ENCODE peak calls at places on chromosomes 7 and 10, in eight cellular contexts. One of them, this sample, is unnamed.

GRCh38 chr7:8817448-8818036 is 384.1 kb downstream of the NXPH1 start:
- DNase-seq in A549: no peak
- DNase-seq in tibial nerve: no peak
- DNase-seq in GM12878: no peak
- DNase-seq in Peyer's patch: no peak
- DNase-seq in body of pancreas: no peak
- DNase-seq in H1: no peak
- DNase-seq in prostate gland: no peak
- DNase-seq in this sample: no peak

GRCh38 chr10:21318768-21319167 is 206.7 kb downstream of the SKIDA1 start:
- DNase-seq in prostate gland: no peak
- DNase-seq in Peyer's patch: no peak
- DNase-seq in body of pancreas: no peak
- DNase-seq in A549: no peak
- DNase-seq in H1: no peak
- DNase-seq in tibial nerve: no peak
- DNase-seq in GM12878: no peak
- DNase-seq in this sample: no peak

GRCh38 chr7:44769381-44770209 is 20.9 kb downstream of the ZMIZ2 start:
- DNase-seq in body of pancreas: peak
- DNase-seq in prostate gland: no peak
- DNase-seq in GM12878: peak
- DNase-seq in tibial nerve: no peak
- DNase-seq in H1: no peak
- DNase-seq in A549: no peak
- DNase-seq in Peyer's patch: peak
- DNase-seq in this sample: no peak

GRCh38 chr10:20598590-20598989 is 298.5 kb downstream of the NEBL start:
- DNase-seq in GM12878: no peak
- DNase-seq in tibial nerve: peak
- DNase-seq in Peyer's patch: no peak
- DNase-seq in prostate gland: no peak
- DNase-seq in A549: peak
- DNase-seq in body of pancreas: peak
- DNase-seq in H1: peak
- DNase-seq in this sample: no peak

GRCh38 chr7:97138830-97139229 is 21.3 kb downstream of the SDHAF3 start:
- DNase-seq in Peyer's patch: no peak
- DNase-seq in body of pancreas: no peak
- DNase-seq in H1: no peak
- DNase-seq in GM12878: no peak
- DNase-seq in prostate gland: no peak
- DNase-seq in tibial nerve: no peak
- DNase-seq in A549: no peak
- DNase-seq in this sample: no peak

GRCh38 chr7:36048141-36048901 is 104.7 kb upstream of the EEPD1 start:
- DNase-seq in prostate gland: peak
- DNase-seq in Peyer's patch: no peak
- DNase-seq in tibial nerve: peak
- DNase-seq in A549: no peak
- DNase-seq in H1: no peak
- DNase-seq in GM12878: no peak
- DNase-seq in body of pancreas: no peak
- DNase-seq in this sample: no peak

GRCh38 chr7:57425969-57426628 is 23.9 kb upstream of the ZNF716 start:
- DNase-seq in GM12878: no peak
- DNase-seq in prostate gland: no peak
- DNase-seq in A549: no peak
- DNase-seq in Peyer's patch: no peak
- DNase-seq in H1: no peak
- DNase-seq in body of pancreas: no peak
- DNase-seq in tibial nerve: no peak
- DNase-seq in this sample: no peak

GRCh38 chr7:83119002-83119358 is 43.7 kb downstream of the PCLO start:
- DNase-seq in GM12878: no peak
- DNase-seq in body of pancreas: no peak
- DNase-seq in A549: no peak
- DNase-seq in Peyer's patch: no peak
- DNase-seq in tibial nerve: no peak
- DNase-seq in prostate gland: no peak
- DNase-seq in H1: no peak
- DNase-seq in this sample: no peak

GRCh38 chr10:76408646-76409045 is 977.2 kb downstream of the LRMDA start:
- DNase-seq in A549: no peak
- DNase-seq in tibial nerve: no peak
- DNase-seq in prostate gland: no peak
- DNase-seq in body of pancreas: no peak
- DNase-seq in GM12878: no peak
- DNase-seq in Peyer's patch: no peak
- DNase-seq in H1: no peak
- DNase-seq in this sample: no peak

GRCh38 chr7:40972426-40972825 is 730.5 kb downstream of the INHBA start:
- DNase-seq in GM12878: no peak
- DNase-seq in Peyer's patch: no peak
- DNase-seq in tibial nerve: no peak
- DNase-seq in A549: no peak
- DNase-seq in body of pancreas: no peak
- DNase-seq in prostate gland: no peak
- DNase-seq in H1: no peak
- DNase-seq in this sample: no peak

GRCh38 chr7:127154958-127155357 is 97.8 kb downstream of the GRM8 start:
- DNase-seq in tibial nerve: no peak
- DNase-seq in H1: no peak
- DNase-seq in prostate gland: no peak
- DNase-seq in GM12878: no peak
- DNase-seq in Peyer's patch: no peak
- DNase-seq in A549: no peak
- DNase-seq in body of pancreas: no peak
- DNase-seq in this sample: no peak

GRCh38 chr7:36723951-36724664 is at the start of gene AOAH:
- DNase-seq in tibial nerve: no peak
- DNase-seq in Peyer's patch: peak
- DNase-seq in GM12878: no peak
- DNase-seq in body of pancreas: peak
- DNase-seq in prostate gland: no peak
- DNase-seq in H1: no peak
- DNase-seq in A549: no peak
- DNase-seq in this sample: peak

GRCh38 chr7:42606217-42606905 is 305.5 kb downstream of the C7orf25 start:
- DNase-seq in H1: no peak
- DNase-seq in prostate gland: no peak
- DNase-seq in Peyer's patch: no peak
- DNase-seq in body of pancreas: no peak
- DNase-seq in GM12878: no peak
- DNase-seq in A549: no peak
- DNase-seq in tibial nerve: no peak
- DNase-seq in this sample: no peak

GRCh38 chr10:69125554-69125953 is 1.6 kb downstream of the VPS26A start:
- DNase-seq in A549: no peak
- DNase-seq in Peyer's patch: no peak
- DNase-seq in tibial nerve: no peak
- DNase-seq in body of pancreas: no peak
- DNase-seq in GM12878: no peak
- DNase-seq in prostate gland: no peak
- DNase-seq in H1: no peak
- DNase-seq in this sample: no peak

GRCh38 chr7:157302314-157302711 is 34.5 kb upstream of the DNAJB6 start:
- DNase-seq in tibial nerve: no peak
- DNase-seq in A549: no peak
- DNase-seq in H1: no peak
- DNase-seq in prostate gland: peak
- DNase-seq in GM12878: peak
- DNase-seq in Peyer's patch: peak
- DNase-seq in body of pancreas: peak
- DNase-seq in this sample: peak

GRCh38 chr7:51645298-51645697 is 328.7 kb upstream of the COBL start:
- DNase-seq in GM12878: no peak
- DNase-seq in A549: no peak
- DNase-seq in H1: peak
- DNase-seq in tibial nerve: no peak
- DNase-seq in body of pancreas: no peak
- DNase-seq in Peyer's patch: no peak
- DNase-seq in prostate gland: no peak
- DNase-seq in this sample: no peak

GRCh38 chr7:134599371-134599770 is 47.3 kb upstream of the BPGM start:
- DNase-seq in tibial nerve: no peak
- DNase-seq in GM12878: no peak
- DNase-seq in body of pancreas: no peak
- DNase-seq in A549: no peak
- DNase-seq in prostate gland: no peak
- DNase-seq in Peyer's patch: no peak
- DNase-seq in H1: no peak
- DNase-seq in this sample: no peak

GRCh38 chr10:607545-608196 is 81.8 kb downstream of the DIP2C start:
- DNase-seq in body of pancreas: no peak
- DNase-seq in Peyer's patch: no peak
- DNase-seq in tibial nerve: no peak
- DNase-seq in prostate gland: no peak
- DNase-seq in H1: no peak
- DNase-seq in A549: no peak
- DNase-seq in GM12878: no peak
- DNase-seq in this sample: peak

GRCh38 chr7:18459439-18459838 is 36.1 kb upstream of the HDAC9 start:
- DNase-seq in tibial nerve: no peak
- DNase-seq in H1: no peak
- DNase-seq in A549: no peak
- DNase-seq in GM12878: no peak
- DNase-seq in Peyer's patch: no peak
- DNase-seq in prostate gland: no peak
- DNase-seq in body of pancreas: no peak
- DNase-seq in this sample: no peak

GRCh38 chr10:112295853-112296830 is 12.9 kb downstream of the TECTB start:
- DNase-seq in prostate gland: no peak
- DNase-seq in tibial nerve: no peak
- DNase-seq in H1: no peak
- DNase-seq in body of pancreas: no peak
- DNase-seq in A549: no peak
- DNase-seq in Peyer's patch: no peak
- DNase-seq in GM12878: no peak
- DNase-seq in this sample: no peak

DNA sequence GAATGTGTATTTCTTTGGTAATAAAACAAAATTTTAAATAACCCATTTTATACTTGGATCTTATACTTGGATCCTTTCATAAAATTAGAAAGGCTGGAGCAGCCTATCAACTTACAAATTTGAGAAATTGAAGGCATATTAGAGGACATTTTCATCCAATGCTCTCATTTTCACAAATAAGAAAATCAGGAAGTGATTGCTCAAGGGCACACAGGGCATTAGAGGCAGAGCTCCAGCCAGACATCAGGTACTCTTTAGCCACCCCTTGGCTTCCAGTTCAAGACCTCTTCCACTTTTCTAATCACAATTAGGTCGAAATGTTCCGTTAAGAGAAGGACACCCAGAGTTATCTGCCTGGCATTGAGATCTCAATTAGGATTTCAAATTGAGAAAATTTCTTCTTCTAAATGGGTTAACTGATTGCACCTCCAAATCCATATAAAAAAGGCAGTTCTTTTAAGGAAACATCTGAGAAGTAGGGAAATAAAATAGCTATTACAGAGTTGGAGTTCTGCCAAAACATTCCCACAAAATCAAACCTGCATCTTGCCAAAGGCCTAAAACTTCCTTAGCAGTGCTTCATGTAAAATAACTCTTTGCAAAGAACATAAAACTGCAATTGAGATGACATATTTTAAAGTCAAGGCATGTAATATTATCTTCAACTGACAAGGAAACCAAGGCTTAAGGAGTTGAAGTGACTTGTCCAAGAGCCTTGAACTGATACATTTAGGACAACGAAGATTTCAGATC is 2.5 kb downstream of the ACTA2 start:
- DNase-seq in H1: no peak
- DNase-seq in prostate gland: no peak
- DNase-seq in A549: no peak
- DNase-seq in Peyer's patch: no peak
- DNase-seq in tibial nerve: no peak
- DNase-seq in body of pancreas: no peak
- DNase-seq in GM12878: no peak
- DNase-seq in this sample: no peak
- H3K4me3 ChIP-seq in H1: no peak
- H3K4me3 ChIP-seq in prostate gland: peak
- H3K4me3 ChIP-seq in A549: no peak
- H3K4me3 ChIP-seq in Peyer's patch: no peak
- H3K4me3 ChIP-seq in tibial nerve: peak
- H3K4me3 ChIP-seq in body of pancreas: no peak
- H3K4me3 ChIP-seq in GM12878: no peak
- H3K4me3 ChIP-seq in this sample: peak

DNA sequence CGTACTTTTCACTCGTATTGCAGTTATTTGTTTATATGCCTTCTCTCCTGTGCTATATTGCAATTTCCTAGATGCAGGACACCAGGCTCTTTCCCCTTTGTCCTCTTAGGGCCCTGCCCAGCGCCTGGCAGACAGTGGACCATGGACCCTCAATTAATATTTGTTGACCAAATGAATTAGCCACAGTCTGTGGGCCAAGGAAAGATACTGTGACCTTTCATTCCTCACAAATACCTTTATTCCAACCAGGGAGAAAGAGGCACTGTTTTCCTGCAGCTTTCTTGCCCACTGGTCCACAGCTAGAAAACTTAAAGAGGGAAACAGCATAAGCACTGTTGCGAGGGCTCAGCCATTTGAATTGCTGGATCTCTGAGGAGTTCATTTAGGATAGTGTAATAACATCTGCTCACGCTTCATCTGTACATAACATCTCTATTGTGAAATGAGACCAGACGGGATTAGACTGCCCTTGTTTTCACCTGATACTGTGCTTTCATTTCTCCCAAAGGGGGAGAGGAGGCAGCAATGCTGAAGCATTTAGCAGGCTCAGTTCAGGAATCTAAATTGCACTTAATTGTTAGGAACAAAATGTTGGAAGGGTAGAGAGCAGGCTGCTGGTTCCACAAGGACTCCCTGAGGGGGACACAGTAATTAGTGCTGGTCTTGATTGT is 46.7 kb downstream of the TNS3 start:
- DNase-seq in H1: no peak
- DNase-seq in Peyer's patch: no peak
- DNase-seq in GM12878: no peak
- DNase-seq in A549: no peak
- DNase-seq in tibial nerve: no peak
- DNase-seq in body of pancreas: no peak
- DNase-seq in prostate gland: no peak
- DNase-seq in this sample: peak
- TF ChIP-seq POLR2A in H1: no peak
- TF ChIP-seq POLR2A in Peyer's patch: no peak
- TF ChIP-seq POLR2A in GM12878: no peak
- TF ChIP-seq POLR2A in A549: no peak
- TF ChIP-seq POLR2A in tibial nerve: no peak
- TF ChIP-seq POLR2A in body of pancreas: no peak
- TF ChIP-seq POLR2A in prostate gland: no peak
- TF ChIP-seq POLR2A in this sample: no peak

GRCh38 chr10:28679941-28680752 is 2.8 kb downstream of the BAMBI start:
- DNase-seq in prostate gland: peak
- DNase-seq in H1: no peak
- DNase-seq in Peyer's patch: no peak
- DNase-seq in body of pancreas: no peak
- DNase-seq in tibial nerve: no peak
- DNase-seq in GM12878: no peak
- DNase-seq in A549: no peak
- DNase-seq in this sample: no peak
- TF ChIP-seq CTCF in prostate gland: no peak
- TF ChIP-seq CTCF in H1: no peak
- TF ChIP-seq CTCF in Peyer's patch: no peak
- TF ChIP-seq CTCF in body of pancreas: peak
- TF ChIP-seq CTCF in tibial nerve: peak
- TF ChIP-seq CTCF in GM12878: no peak
- TF ChIP-seq CTCF in A549: peak
- TF ChIP-seq CTCF in this sample: no peak

GRCh38 chr10:72072046-72072445 is 16.3 kb downstream of the SPOCK2 start:
- DNase-seq in A549: no peak
- DNase-seq in H1: no peak
- DNase-seq in prostate gland: no peak
- DNase-seq in Peyer's patch: no peak
- DNase-seq in GM12878: no peak
- DNase-seq in tibial nerve: no peak
- DNase-seq in body of pancreas: no peak
- DNase-seq in this sample: peak
- H3K4me3 ChIP-seq in A549: no peak
- H3K4me3 ChIP-seq in H1: no peak
- H3K4me3 ChIP-seq in prostate gland: no peak
- H3K4me3 ChIP-seq in Peyer's patch: no peak
- H3K4me3 ChIP-seq in GM12878: no peak
- H3K4me3 ChIP-seq in tibial nerve: no peak
- H3K4me3 ChIP-seq in body of pancreas: no peak
- H3K4me3 ChIP-seq in this sample: no peak

This sample was measured in spleen.